ENCODE peak calls at places on chromosomes 1 and 21, in four cellular contexts. M, D, B and Q are unnamed samples.

GRCh38 chr21:38525454-38525853 is 27.2 kb upstream of the ERG start:
- DNase-seq in M (no peak), D (no peak), B (no peak), Q (no peak)

GRCh38 chr21:32674038-32674437 is 53.8 kb downstream of the SYNJ1 start:
- DNase-seq in B (no peak), M (no peak), D (no peak), Q (no peak)

GRCh38 chr1:61182049-61182448 is 99.7 kb downstream of the NFIA start:
- DNase-seq in M (peak; percentile 27), D (no peak), B (peak; percentile 24), Q (no peak)

GRCh38 chr1:39528082-39528481 is 36.6 kb downstream of the BMP8A start:
- DNase-seq in M (no peak), B (no peak), D (no peak), Q (no peak)

GRCh38 chr1:23417570-23417969 is 7.0 kb downstream of the TCEA3 start:
- DNase-seq in M (no peak), D (peak; percentile 71), B (peak; percentile 39), Q (no peak)

GRCh38 chr1:178241837-178242236 is 147.9 kb downstream of the RASAL2 start:
- DNase-seq in D (no peak), M (no peak), B (no peak), Q (no peak)

GRCh38 chr21:36428789-36429671 is 43.8 kb downstream of the CHAF1B start:
- DNase-seq in D (no peak), B (no peak), M (peak; percentile 53), Q (no peak)

GRCh38 chr1:221723018-221723917 is 18.6 kb downstream of the DUSP10 start:
- DNase-seq in D (no peak), M (peak; percentile 85), B (no peak), Q (no peak)

GRCh38 chr21:35217504-35218060 is 168.5 kb upstream of the RUNX1 start:
- DNase-seq in M (peak; percentile 93), B (no peak), D (no peak), Q (peak; percentile 88)

GRCh38 chr1:111832521-111833155 is 76.9 kb downstream of the DDX20 start:
- DNase-seq in D (no peak), B (no peak), M (no peak), Q (no peak)

GRCh38 chr1:113142791-113143190 is 69.8 kb downstream of the LRIG2 start:
- DNase-seq in M (peak; percentile 82), B (peak; percentile 17), D (no peak), Q (no peak)

GRCh38 chr1:236181059-236181458 is 38.7 kb downstream of the GPR137B start:
- DNase-seq in B (no peak), D (no peak), M (peak; percentile 15), Q (no peak)

GRCh38 chr21:42796327-42797062 is 82.8 kb downstream of the WDR4 start:
- DNase-seq in D (no peak), B (no peak), M (no peak), Q (no peak)

GRCh38 chr1:63757334-63757733 is 16.5 kb upstream of the ROR1 start:
- DNase-seq in D (no peak), M (no peak), B (no peak), Q (no peak)

GRCh38 chr1:43499882-43500281 is 30.8 kb upstream of the PTPRF start:
- DNase-seq in D (no peak), M (no peak), B (no peak), Q (no peak)

GRCh38 chr1:7478797-7479499 is 292.1 kb upstream of the VAMP3 start:
- DNase-seq in B (peak; percentile 86), M (peak; percentile 96), D (peak; percentile 68), Q (peak; percentile 92)

GRCh38 chr1:119968068-119968492 is 71.8 kb upstream of the ADAM30 start:
- DNase-seq in M (no peak), D (peak; percentile 77), B (peak; percentile 42), Q (no peak)

GRCh38 chr1:94947453-94947852 is 20.5 kb upstream of the CNN3 start:
- DNase-seq in D (no peak), B (no peak), M (peak; percentile 91), Q (no peak)

GRCh38 chr1:29461115-29461739 is 224.9 kb downstream of the PTPRU start:
- DNase-seq in D (no peak), B (no peak), M (no peak), Q (no peak)

GRCh38 chr1:107953551-107953950 is 11.4 kb downstream of the VAV3 start:
- DNase-seq in M (no peak), B (no peak), D (no peak), Q (no peak)

GRCh38 chr1:22287273-22287672 is 144.4 kb upstream of the WNT4 start:
- DNase-seq in B (no peak), M (no peak), D (peak; percentile 4), Q (no peak)

GRCh38 chr1:5286244-5286643 is 631.8 kb downstream of the AJAP1 start:
- DNase-seq in D (no peak), M (no peak), B (no peak), Q (no peak)

GRCh38 chr1:96944743-96945142 is 223.2 kb downstream of the PTBP2 start:
- DNase-seq in D (no peak), B (no peak), M (no peak), Q (no peak)

GRCh38 chr1:161307892-161308638 is 1.7 kb downstream of the MPZ start:
- DNase-seq in M (no peak), B (no peak), D (no peak), Q (no peak)

GRCh38 chr21:41691205-41692203 is 75.3 kb downstream of the RIPK4 start:
- DNase-seq in M (no peak), B (no peak), D (no peak), Q (no peak)

GRCh38 chr1:110237406-110238152 is 27.5 kb downstream of the KCNC4 start:
- DNase-seq in B (no peak), D (no peak), M (peak; percentile 18), Q (no peak)

GRCh38 chr21:41662761-41663160 is 104.1 kb downstream of the RIPK4 start:
- DNase-seq in D (no peak), M (no peak), B (no peak), Q (no peak)

GRCh38 chr21:46081862-46082637 is 15.9 kb upstream of the COL6A2 start:
- DNase-seq in D (no peak), M (no peak), B (no peak), Q (no peak)

GRCh38 chr1:1165900-1166421 is 7.7 kb upstream of the TTLL10 start:
- DNase-seq in M (no peak), B (no peak), D (peak; percentile 75), Q (no peak)

DNA sequence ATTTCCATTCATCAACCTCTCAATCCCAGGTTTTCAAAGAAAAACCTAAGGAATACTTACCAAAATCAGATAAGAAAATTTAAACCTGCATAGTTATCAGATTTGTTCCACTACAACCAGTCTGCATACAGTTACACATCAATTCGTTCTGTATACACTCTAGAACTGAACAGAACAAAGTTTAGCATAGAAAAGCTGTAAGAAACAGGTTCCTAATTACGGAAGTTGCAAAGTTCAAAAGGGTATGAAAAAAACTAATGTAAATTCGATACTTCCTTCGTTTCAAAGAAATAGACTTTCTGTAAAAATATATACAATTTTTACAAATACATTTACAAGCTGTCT is 3.1 kb downstream of the MCL1 start:
- DNase-seq in B (no peak), M (no peak), D (no peak), Q (no peak)
- H3K4me3 ChIP-seq in B (peak overlapping the region; percentile 92), M (peak overlapping the region; percentile 98), D (peak overlapping the region; percentile 80), Q (peak overlapping the region; percentile 92)

DNA sequence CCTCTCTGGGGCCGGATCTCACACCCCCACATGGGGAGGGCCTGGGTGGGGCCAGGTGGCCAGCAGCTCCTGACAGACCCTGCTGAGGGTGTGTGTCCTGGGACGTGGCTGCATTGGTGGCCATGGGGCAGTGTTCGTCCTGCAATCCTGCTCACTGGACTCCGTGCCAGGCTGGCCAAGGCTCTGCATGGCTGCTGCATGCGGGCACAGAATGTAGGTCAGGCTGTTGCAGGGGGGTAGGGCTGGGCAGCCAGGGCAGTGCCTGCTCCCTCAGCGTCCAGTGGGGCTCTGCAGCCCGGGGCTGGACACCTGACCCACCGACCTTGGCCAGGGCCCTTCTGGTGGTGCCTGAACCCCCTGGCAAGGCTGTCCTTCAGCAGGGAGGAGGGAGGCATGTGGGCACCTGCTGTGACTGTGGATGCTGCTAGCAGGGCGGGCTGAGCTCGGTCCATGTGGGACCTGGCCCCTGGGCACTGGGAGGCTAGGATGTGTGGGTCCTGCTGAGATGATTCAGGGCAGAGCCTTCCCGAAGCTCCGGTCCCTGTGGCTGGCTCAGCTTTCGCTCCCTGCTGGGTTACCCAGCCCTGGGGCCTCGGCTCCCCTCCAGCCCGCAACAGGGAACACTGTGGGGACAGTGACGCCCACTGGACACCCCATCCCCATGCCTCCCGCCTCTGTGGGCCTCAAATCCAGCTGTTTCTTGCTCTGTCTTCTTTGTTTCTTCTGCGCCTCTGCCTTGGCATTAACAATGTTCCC is 14.9 kb upstream of the PLCH2 start:
- DNase-seq in M (no peak), B (no peak), D (no peak), Q (no peak)
- TF ChIP-seq CTCF in M (no peak), B (no peak), D (no peak), Q (no peak)

DNA sequence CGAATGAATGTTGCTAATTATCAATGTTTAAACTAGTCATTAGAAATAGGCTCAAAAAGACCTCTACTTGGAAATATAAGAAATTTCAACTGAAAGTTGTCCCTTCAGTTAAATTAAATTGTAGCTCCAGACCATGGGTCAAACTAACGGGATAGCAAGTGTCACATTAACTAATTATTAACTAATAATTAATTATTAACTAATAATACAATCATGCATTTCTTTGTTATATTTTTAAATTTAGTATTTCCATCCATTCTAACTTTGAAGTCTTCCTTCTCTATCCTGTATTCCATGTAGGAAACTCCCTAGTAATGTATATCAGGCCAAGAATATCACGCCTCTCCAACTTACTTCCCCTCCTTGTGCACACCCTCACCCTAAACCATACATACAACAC is 43.4 kb upstream of the HOOK1 start:
- DNase-seq in D (no peak), B (no peak), M (no peak), Q (no peak)
- H3K4me3 ChIP-seq in D (no peak overlapping the region), B (no peak overlapping the region), M (no peak overlapping the region), Q (no peak overlapping the region)

GRCh38 chr21:26659181-26659580 is 86.1 kb upstream of the CYYR1 start:
- DNase-seq in M (no peak), D (no peak), B (no peak), Q (no peak)
- TF ChIP-seq CTCF in M (no peak), D (no peak), B (no peak), Q (no peak)

DNA sequence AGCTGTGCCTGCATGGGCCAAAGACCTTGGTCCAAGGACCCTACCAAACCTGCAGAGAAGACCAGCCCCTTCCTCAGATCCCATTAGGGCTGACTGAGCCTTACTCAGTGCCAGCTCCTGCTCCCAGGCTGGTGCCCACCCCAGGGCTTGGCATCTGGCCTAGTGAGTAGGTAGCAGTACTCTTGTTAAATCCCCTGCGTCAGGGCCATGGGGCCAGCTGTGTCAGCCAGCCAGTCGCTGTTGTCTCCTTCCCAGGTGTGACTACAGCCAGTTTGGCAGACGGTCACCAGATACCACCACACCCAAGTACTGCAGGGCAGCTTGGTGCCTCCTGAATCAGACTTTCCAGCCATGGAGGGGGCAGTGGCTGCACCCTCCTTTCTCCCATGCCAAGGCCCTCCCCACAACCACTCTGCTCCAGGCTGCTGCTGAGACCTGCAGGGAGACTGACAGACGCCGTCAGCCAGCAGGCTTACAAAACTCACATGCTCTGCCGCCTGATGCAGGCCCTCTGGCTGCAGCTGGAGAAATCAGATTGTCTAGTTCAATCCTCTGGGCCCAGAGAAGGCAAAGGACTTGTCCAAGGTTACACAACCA is 3.0 kb downstream of the TENT5B start:
- DNase-seq in D (peak; percentile 73), M (no peak), B (peak; percentile 50), Q (peak; percentile 60)
- H3K4me3 ChIP-seq in D (peak overlapping the region; percentile 19), M (no peak overlapping the region), B (no peak overlapping the region), Q (no peak overlapping the region)

GRCh38 chr1:180632326-180633088 is 685 bp downstream of the XPR1 start:
- DNase-seq in M (no peak), B (peak; percentile 49), D (peak; percentile 60), Q (no peak)
- TF ChIP-seq CTCF in M (peak; percentile 17), B (peak; percentile 30), D (no peak), Q (peak; percentile 41)